ENCODE peak calls at places on chromosomes 7 and 10, in four cellular contexts. F is HepG2, V is RPMI8226, T is lung microvascular endothelial cell. D is an unnamed sample.

GRCh38 chr7:2566890-2567662 is 8.3 kb downstream of the IQCE start:
- DNase-seq in F (peak; percentile 56), V (peak; percentile 93), T (no peak), D (no peak)

GRCh38 chr7:128108641-128109423 is 77.6 kb upstream of the LRRC4 start:
- DNase-seq in F (no peak), V (peak; percentile 25), T (no peak), D (no peak)

GRCh38 chr10:62852961-62853702 is 37.0 kb upstream of the EGR2 start:
- DNase-seq in F (no peak), V (no peak), T (no peak), D (no peak)

GRCh38 chr10:3139135-3139910 is 33.3 kb downstream of the PITRM1 start:
- DNase-seq in F (peak; percentile 6), V (no peak), T (no peak), D (no peak)

GRCh38 chr10:62045765-62046521 is 144.4 kb downstream of the ARID5B start:
- DNase-seq in F (peak; percentile 83), V (no peak), T (peak; percentile 98), D (no peak)

GRCh38 chr10:132876967-132877366 is 65.4 kb downstream of the CFAP46 start:
- DNase-seq in F (no peak), V (no peak), T (no peak), D (no peak)

GRCh38 chr7:156768698-156769472 is 124.1 kb downstream of the LMBR1 start:
- DNase-seq in F (no peak), V (no peak), T (no peak), D (no peak)

GRCh38 chr10:123129553-123130271 is 6.1 kb upstream of the HMX3 start:
- DNase-seq in F (no peak), V (no peak), T (no peak), D (no peak)

GRCh38 chr7:156618791-156619367 is 21.7 kb upstream of the RNF32 start:
- DNase-seq in F (no peak), V (no peak), T (no peak), D (no peak)

GRCh38 chr10:70320751-70321150 is 36.9 kb upstream of the NPFFR1 start:
- DNase-seq in F (no peak), V (no peak), T (no peak), D (no peak)

GRCh38 chr7:126698446-126698845 is 554.3 kb downstream of the GRM8 start:
- DNase-seq in F (no peak), V (no peak), T (peak; percentile 45), D (no peak)

GRCh38 chr10:125640609-125641008 is 42.4 kb downstream of the TEX36 start:
- DNase-seq in F (no peak), V (no peak), T (no peak), D (no peak)

GRCh38 chr10:76632158-76633051 is 1005.2 kb downstream of the KCNMA1 start:
- DNase-seq in F (no peak), V (peak; percentile 18), T (no peak), D (peak; percentile 1)

GRCh38 chr10:59622320-59622901 is 87.2 kb downstream of the SLC16A9 start:
- DNase-seq in F (peak; percentile 41), V (peak; percentile 58), T (peak; percentile 71), D (peak; percentile 45)

GRCh38 chr7:44226396-44226753 is 25.6 kb downstream of the YKT6 start:
- DNase-seq in F (no peak), V (no peak), T (no peak), D (no peak)

GRCh38 chr10:24299587-24300258 is 90.8 kb downstream of the KIAA1217 start:
- DNase-seq in F (no peak), V (no peak), T (no peak), D (peak; percentile 33)

GRCh38 chr7:135272303-135272702 is 38.7 kb downstream of the STRA8 start:
- DNase-seq in F (no peak), V (no peak), T (no peak), D (no peak)

GRCh38 chr10:130550952-130551674 is 414.9 kb downstream of the GLRX3 start:
- DNase-seq in F (no peak), V (no peak), T (no peak), D (no peak)

GRCh38 chr7:67387851-67388250 is 391.2 kb downstream of the TYW1 start:
- DNase-seq in F (no peak), V (no peak), T (no peak), D (no peak)

GRCh38 chr7:47895026-47895425 is 53.2 kb downstream of the PKD1L1 start:
- DNase-seq in F (no peak), V (no peak), T (no peak), D (no peak)

GRCh38 chr10:66964946-66965345 is 39.1 kb downstream of the LRRTM3 start:
- DNase-seq in F (no peak), V (no peak), T (no peak), D (no peak)

GRCh38 chr7:90879924-90880323 is 283.8 kb downstream of the CDK14 start:
- DNase-seq in F (no peak), V (no peak), T (no peak), D (no peak)

GRCh38 chr7:115221484-115221883 is 299.6 kb downstream of the MDFIC start:
- DNase-seq in F (no peak), V (no peak), T (no peak), D (no peak)

GRCh38 chr10:93287775-93288174 is 194.4 kb downstream of the MYOF start:
- DNase-seq in F (no peak), V (no peak), T (no peak), D (no peak)

GRCh38 chr10:74491014-74491413 is 335.4 kb upstream of the KAT6B start:
- DNase-seq in F (no peak), V (no peak), T (no peak), D (no peak)

GRCh38 chr7:151451626-151452025 is 11.7 kb upstream of the CRYGN start:
- DNase-seq in F (no peak), V (no peak), T (no peak), D (no peak)

GRCh38 chr10:43230909-43231522 is 35.8 kb downstream of the RASGEF1A start:
- DNase-seq in F (no peak), V (no peak), T (no peak), D (no peak)

GRCh38 chr10:119480667-119481066 is 61.9 kb downstream of the RGS10 start:
- DNase-seq in F (no peak), V (no peak), T (peak; percentile 47), D (no peak)

GRCh38 chr10:113612154-113612553 is 51.7 kb downstream of the NRAP start:
- DNase-seq in F (no peak), V (no peak), T (no peak), D (no peak)

GRCh38 chr10:100878291-100878910 is 34.4 kb upstream of the SLF2 start:
- DNase-seq in F (peak; percentile 80), V (peak; percentile 68), T (peak; percentile 82), D (peak; percentile 61)

GRCh38 chr7:14414274-14414986 is 425.0 kb upstream of the ETV1 start:
- DNase-seq in F (no peak), V (no peak), T (no peak), D (no peak)

GRCh38 chr10:29957887-29958330 is 101.5 kb downstream of the JCAD start:
- DNase-seq in F (no peak), V (peak; percentile 61), T (no peak), D (peak; percentile 36)

GRCh38 chr7:18495412-18496335 is at the start of gene HDAC9:
- DNase-seq in F (no peak), V (peak; percentile 88), T (peak; percentile 64), D (peak; percentile 31)

GRCh38 chr10:33414841-33415240 is 80.4 kb upstream of the NRP1 start:
- DNase-seq in F (no peak), V (no peak), T (no peak), D (peak; percentile 2)

D was measured in astrocyte of the cerebellum.